ENCODE peak calls at places on chromosomes 6 and 20, in five cellular contexts. U is right lobe of liver, L is amygdala, O is NCI-H345, B is COLO829. X is an unnamed sample.

GRCh38 chr20:34262488-34263288 is 21.5 kb downstream of the ASIP start:
- DNase-seq in B (no peak), L (no peak), U (peak; percentile 66), O (no peak), X (no peak)

GRCh38 chr20:45510242-45510862 is 5.1 kb downstream of the SPINT3 start:
- DNase-seq in U (no peak), B (no peak), L (no peak), O (no peak), X (no peak)

GRCh38 chr6:167855825-167856425 is 29.2 kb downstream of the AFDN start:
- DNase-seq in L (no peak), B (peak; percentile 69), O (no peak), U (no peak), X (no peak)

GRCh38 chr20:18743665-18744440 is 69.7 kb upstream of the SCP2D1 start:
- DNase-seq in U (no peak), B (no peak), O (no peak), L (no peak), X (no peak)

GRCh38 chr6:70601014-70601413 is 34.3 kb downstream of the SDHAF4 start:
- DNase-seq in L (no peak), O (no peak), B (no peak), U (no peak), X (no peak)

GRCh38 chr6:134658596-134658995 is 291.3 kb downstream of the ALDH8A1 start:
- DNase-seq in U (no peak), L (no peak), O (no peak), B (no peak), X (no peak)

GRCh38 chr20:46222521-46223007 is 85.7 kb downstream of the CDH22 start:
- DNase-seq in B (no peak), U (no peak), O (peak; percentile 79), L (no peak), X (no peak)

GRCh38 chr6:169075211-169075621 is 178.4 kb downstream of the THBS2 start:
- DNase-seq in B (no peak), O (no peak), U (no peak), L (no peak), X (no peak)

GRCh38 chr6:42552380-42552779 is 11.4 kb upstream of the UBR2 start:
- DNase-seq in B (no peak), L (no peak), U (no peak), O (no peak), X (no peak)

GRCh38 chr20:3847419-3847940 is 846 bp downstream of the MAVS start:
- DNase-seq in O (no peak), B (no peak), U (no peak), L (no peak), X (no peak)